ENCODE peak calls at places on chromosomes 3 and 15, in nine cellular contexts. B is GM23338, R is GM23248, C is hepatocyte, A is PC-3, L is OCI-LY7, M is SK-N-SH, S is HCT116, J is neural progenitor cell. O is an unnamed sample. For H3K36me3 and H4K20me1, the result is how much of the 10 kb centered on the place peaks cover.

GRCh38 chr3:187361835-187362234 is 6.3 kb upstream of the RTP4 start:
- DNase-seq in B (peak), R (no peak), C (no peak), A (no peak), L (no peak), M (no peak), S (no peak), J (no peak), O (no peak)

GRCh38 chr15:100284191-100284590 is 57.6 kb downstream of the ADAMTS17 start:
- DNase-seq in B (no peak), R (no peak), C (no peak), A (peak), L (no peak), M (no peak), S (no peak), J (no peak), O (no peak)

GRCh38 chr3:177514341-177515193 is 317.3 kb upstream of the TBL1XR1 start:
- DNase-seq in B (no peak), R (no peak), C (no peak), A (no peak), L (no peak), M (no peak), S (no peak), J (no peak), O (no peak)

GRCh38 chr3:37973250-37974054 is 17.1 kb upstream of the VILL start:
- DNase-seq in B (peak), R (no peak), C (no peak), A (no peak), L (no peak), M (no peak), S (no peak), J (no peak), O (no peak)

GRCh38 chr3:47324278-47324865 is 41.6 kb downstream of the KLHL18 start:
- DNase-seq in B (peak), R (peak), C (peak), A (peak), L (peak), M (peak), S (peak), J (peak), O (peak)

GRCh38 chr3:69642606-69643005 is 96.7 kb upstream of the MITF start:
- DNase-seq in B (no peak), R (no peak), C (no peak), A (no peak), L (no peak), M (no peak), S (no peak), J (no peak), O (no peak)

GRCh38 chr3:181947606-181948005 is 235.9 kb downstream of the SOX2 start:
- DNase-seq in B (no peak), R (no peak), C (no peak), A (no peak), L (no peak), M (no peak), S (no peak), J (peak), O (no peak)

GRCh38 chr15:31223478-31224350 is 102.9 kb upstream of the KLF13 start:
- DNase-seq in B (peak), R (no peak), C (no peak), A (no peak), L (no peak), M (no peak), S (no peak), J (no peak), O (no peak)

GRCh38 chr3:117788086-117788485 is 1078.5 kb downstream of the TUSC7 start:
- DNase-seq in B (peak), R (peak), C (no peak), A (peak), L (no peak), M (no peak), S (no peak), J (peak), O (no peak)

GRCh38 chr15:99682455-99682854 is 50.8 kb downstream of the LYSMD4 start:
- DNase-seq in B (no peak), R (peak), C (peak), A (peak), L (peak), M (no peak), S (no peak), J (no peak), O (no peak)

GRCh38 chr3:184727357-184728060 is 15.6 kb upstream of the MAGEF1 start:
- DNase-seq in B (peak), R (peak), C (peak), A (peak), L (peak), M (peak), S (peak), J (peak), O (peak)

GRCh38 chr3:42983927-42984326 is 4.8 kb downstream of the GASK1A start:
- DNase-seq in B (no peak), R (peak), C (no peak), A (no peak), L (no peak), M (no peak), S (no peak), J (no peak), O (no peak)

GRCh38 chr3:8742921-8743605 is 9.5 kb downstream of the CAV3 start:
- DNase-seq in B (peak), R (peak), C (no peak), A (peak), L (no peak), M (no peak), S (no peak), J (no peak), O (no peak)

GRCh38 chr3:176896640-176897039 is 300.6 kb downstream of the TBL1XR1 start:
- DNase-seq in B (no peak), R (no peak), C (no peak), A (no peak), L (peak), M (no peak), S (no peak), J (no peak), O (no peak)

GRCh38 chr3:13828501-13828900 is 51.4 kb downstream of the WNT7A start:
- DNase-seq in B (no peak), R (no peak), C (no peak), A (no peak), L (no peak), M (no peak), S (no peak), J (no peak), O (no peak)

GRCh38 chr3:111874177-111874820 is 15.2 kb downstream of the PHLDB2 start:
- DNase-seq in B (no peak), R (peak), C (no peak), A (peak), L (no peak), M (no peak), S (peak), J (peak), O (no peak)

GRCh38 chr3:127418560-127419099 is 130.8 kb upstream of the PRR20G start:
- DNase-seq in B (no peak), R (no peak), C (no peak), A (no peak), L (no peak), M (no peak), S (no peak), J (no peak), O (no peak)

GRCh38 chr3:197798863-197799262 is 7.8 kb downstream of the LRCH3 start:
- DNase-seq in B (no peak), R (no peak), C (no peak), A (no peak), L (no peak), M (no peak), S (no peak), J (no peak), O (no peak)

GRCh38 chr3:180408654-180409053 is 193.3 kb upstream of the TTC14 start:
- DNase-seq in B (no peak), R (peak), C (no peak), A (peak), L (no peak), M (no peak), S (no peak), J (no peak), O (peak)

GRCh38 chr15:70781236-70781635 is 17.9 kb upstream of the UACA start:
- DNase-seq in B (peak), R (no peak), C (no peak), A (peak), L (no peak), M (no peak), S (no peak), J (no peak), O (no peak)

GRCh38 chr3:19934098-19934566 is at the start of gene EFHB:
- DNase-seq in B (peak), R (peak), C (peak), A (peak), L (no peak), M (peak), S (peak), J (peak), O (no peak)

GRCh38 chr3:129690963-129691362 is 84.5 kb upstream of the PLXND1 start:
- DNase-seq in B (no peak), R (no peak), C (no peak), A (no peak), L (no peak), M (no peak), S (no peak), J (no peak), O (no peak)

GRCh38 chr3:29601861-29602585 is 321.2 kb downstream of the RBMS3 start:
- DNase-seq in B (no peak), R (no peak), C (no peak), A (no peak), L (no peak), M (no peak), S (no peak), J (no peak), O (no peak)

GRCh38 chr15:57135800-57136199 is 217.4 kb downstream of the TCF12 start:
- DNase-seq in B (no peak), R (no peak), C (no peak), A (no peak), L (no peak), M (no peak), S (no peak), J (no peak), O (peak)

GRCh38 chr3:127831723-127832172 is 9.4 kb upstream of the MGLL start:
- DNase-seq in B (peak), R (peak), C (no peak), A (peak), L (peak), M (peak), S (no peak), J (peak), O (peak)

GRCh38 chr15:74950078-74951000 is 6.2 kb downstream of the RPP25 start:
- DNase-seq in B (peak), R (peak), C (peak), A (peak), L (peak), M (peak), S (peak), J (peak), O (peak)

GRCh38 chr3:150495563-150496168 is 50.6 kb downstream of the SERP1 start:
- DNase-seq in B (peak), R (peak), C (peak), A (peak), L (peak), M (peak), S (peak), J (peak), O (peak)

GRCh38 chr3:119559441-119559963 is at the start of gene CD80:
- DNase-seq in B (peak), R (peak), C (peak), A (peak), L (peak), M (no peak), S (peak), J (peak), O (peak)

GRCh38 chr15:91255788-91256187 is 155.7 kb downstream of the SV2B start:
- DNase-seq in B (no peak), R (no peak), C (no peak), A (no peak), L (no peak), M (no peak), S (no peak), J (no peak), O (no peak)

GRCh38 chr3:119034256-119035013 is at the start of gene IGSF11:
- DNase-seq in B (peak), R (peak), C (peak), A (peak), L (peak), M (peak), S (no peak), J (peak), O (peak)

GRCh38 chr3:12719984-12720656 is 38.9 kb downstream of the TMEM40 start:
- DNase-seq in B (peak), R (peak), C (peak), A (peak), L (peak), M (peak), S (peak), J (peak), O (peak)

GRCh38 chr15:60591491-60592385 is 112.8 kb upstream of the ICE2 start:
- DNase-seq in B (peak), R (peak), C (peak), A (no peak), L (peak), M (peak), S (no peak), J (peak), O (peak)

GRCh38 chr15:38072507-38073277 is 138.3 kb downstream of the TMCO5A start:
- DNase-seq in B (peak), R (peak), C (peak), A (peak), L (peak), M (peak), S (peak), J (peak), O (peak)

GRCh38 chr3:31882431-31882830 is 98.6 kb downstream of the OSBPL10 start:
- DNase-seq in B (no peak), R (no peak), C (no peak), A (no peak), L (no peak), M (no peak), S (no peak), J (no peak), O (no peak)

GRCh38 chr3:51710631-51711351 is 3.9 kb downstream of the GRM2 start:
- DNase-seq in B (peak), R (peak), C (no peak), A (peak), L (peak), M (peak), S (no peak), J (peak), O (no peak)

DNA sequence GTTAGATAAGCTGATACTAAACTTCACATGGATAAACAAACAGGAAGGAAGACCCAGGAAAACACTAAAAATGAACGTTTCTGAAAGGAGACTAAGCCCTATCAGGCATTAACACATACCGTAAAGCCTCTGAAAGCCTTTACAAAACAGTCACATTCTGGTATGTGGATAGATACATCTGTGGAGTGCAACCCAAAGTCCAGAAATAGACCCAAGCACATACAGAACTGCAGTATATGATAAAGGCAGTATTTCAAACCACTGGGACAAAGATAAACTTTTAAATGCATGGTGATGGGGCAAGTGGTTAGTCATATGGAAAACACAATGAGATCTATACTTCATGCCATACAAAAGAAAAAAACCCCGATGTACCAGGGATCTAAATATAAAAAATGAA is 26.0 kb downstream of the DCBLD2 start:
- DNase-seq in B (no peak), R (no peak), C (no peak), A (no peak), L (no peak), M (no peak), S (no peak), J (no peak), O (no peak)
- H3K36me3 ChIP-seq in B (under half), R (half or more), C (under half), A (half or more), L (under half), M (half or more), S (half or more), J (under half), O (under half)

DNA sequence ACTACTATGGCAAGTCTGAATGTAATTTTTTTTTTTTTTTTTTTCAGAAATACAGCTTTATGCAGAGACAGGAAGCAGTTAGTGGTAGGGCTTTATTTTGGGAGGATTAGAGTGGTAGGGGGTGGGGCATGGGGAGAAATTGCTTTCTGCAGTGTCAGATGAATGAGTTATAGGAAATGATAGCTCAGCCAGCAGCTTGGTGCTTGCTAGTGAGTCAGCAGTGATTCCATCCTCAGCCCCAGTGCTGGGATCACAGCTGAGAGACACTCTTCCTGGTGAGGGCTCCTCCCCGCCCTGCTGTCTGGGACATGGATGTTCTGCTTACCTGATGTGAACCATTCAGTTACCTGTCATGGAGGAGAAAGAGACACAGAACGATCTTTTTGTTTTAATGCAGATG is 39.6 kb downstream of the SEMA6D start:
- DNase-seq in B (no peak), R (peak), C (peak), A (peak), L (no peak), M (no peak), S (no peak), J (no peak), O (peak)
- TF ChIP-seq EZH2phosphoT487 in B (no peak), R (no peak), C (no peak), A (no peak), L (no peak), M (no peak), S (no peak), J (no peak), O (no peak)

GRCh38 chr3:196075013-196075412 is 6.9 kb downstream of the TFRC start:
- DNase-seq in B (no peak), R (no peak), C (no peak), A (no peak), L (no peak), M (no peak), S (no peak), J (no peak), O (no peak)

GRCh38 chr3:196073188-196073838 is 8.6 kb downstream of the TFRC start:
- DNase-seq in B (peak), R (peak), C (peak), A (peak), L (peak), M (peak), S (peak), J (peak), O (peak)

GRCh38 chr3:196080517-196080841 is 1.4 kb downstream of the TFRC start:
- DNase-seq in B (no peak), R (no peak), C (no peak), A (peak), L (no peak), M (no peak), S (no peak), J (no peak), O (no peak)

GRCh38 chr3:196072313-196072712 is 9.6 kb downstream of the TFRC start:
- DNase-seq in B (no peak), R (no peak), C (no peak), A (no peak), L (no peak), M (no peak), S (no peak), J (no peak), O (no peak)

GRCh38 chr3:196076721-196077120 is 5.2 kb downstream of the TFRC start:
- DNase-seq in B (no peak), R (no peak), C (no peak), A (no peak), L (no peak), M (no peak), S (no peak), J (no peak), O (no peak)
- H4K20me1 ChIP-seq in B (under half), R (under half), C (under half), A (half or more), L (under half), M (under half), S (under half), J (half or more), O (half or more)

GRCh38 chr3:79366414-79366813 is 401.4 kb downstream of the ROBO1 start:
- DNase-seq in B (no peak), R (no peak), C (no peak), A (no peak), L (no peak), M (no peak), S (no peak), J (no peak), O (no peak)
- H3K36me3 ChIP-seq in B (under half), R (under half), C (under half), A (under half), L (under half), M (under half), S (under half), J (under half), O (under half)